ENCODE peak calls at places on chromosome 7, in four cellular contexts. E is effector memory CD4-positive, alpha-beta T cell; K is HCT116; S is mammary epithelial cell. H is an unnamed sample. For H3K4me1, the result is how much of the 10 kb centered on the place peaks cover.

GRCh38 chr7:132065193-132065972 is 509.0 kb upstream of the PODXL start:
- DNase-seq in E (no peak), K (peak), S (peak), H (peak)

GRCh38 chr7:48421357-48421756 is 250.1 kb downstream of the ABCA13 start:
- DNase-seq in E (no peak), K (no peak), S (peak), H (no peak)

GRCh38 chr7:158740657-158741293 is 36.2 kb upstream of the NCAPG2 start:
- DNase-seq in E (no peak), K (no peak), S (no peak), H (peak)

GRCh38 chr7:140696024-140696678 is 357 bp upstream of the NDUFB2 start:
- DNase-seq in E (peak), K (peak), S (no peak), H (peak)

GRCh38 chr7:95511716-95512260 is 26.0 kb downstream of the ASB4 start:
- DNase-seq in E (no peak), K (peak), S (peak), H (peak)

GRCh38 chr7:120588411-120588810 is 269.5 kb downstream of the TSPAN12 start:
- DNase-seq in E (no peak), K (no peak), S (no peak), H (no peak)

GRCh38 chr7:3957735-3958491 is 656.9 kb downstream of the SDK1 start:
- DNase-seq in E (no peak), K (no peak), S (peak), H (no peak)

GRCh38 chr7:66505531-66506451 is 122.9 kb upstream of the KCTD7 start:
- DNase-seq in E (peak), K (no peak), S (no peak), H (no peak)

GRCh38 chr7:67937717-67938191 is 941.1 kb downstream of the TYW1 start:
- DNase-seq in E (no peak), K (no peak), S (peak), H (peak)

GRCh38 chr7:5217851-5218331 is 27.9 kb downstream of the WIPI2 start:
- DNase-seq in E (no peak), K (no peak), S (no peak), H (no peak)

GRCh38 chr7:127874049-127874636 is 157.1 kb downstream of the LRRC4 start:
- DNase-seq in E (no peak), K (no peak), S (no peak), H (no peak)

GRCh38 chr7:92557249-92557648 is 28.7 kb downstream of the RBM48 start:
- DNase-seq in E (no peak), K (no peak), S (no peak), H (no peak)

GRCh38 chr7:28815928-28816373 is 142.2 kb downstream of the TRIL start:
- DNase-seq in E (no peak), K (no peak), S (no peak), H (no peak)

GRCh38 chr7:70728873-70729552 is 402.9 kb upstream of the GALNT17 start:
- DNase-seq in E (no peak), K (no peak), S (no peak), H (no peak)

GRCh38 chr7:122135275-122135674 is 8.8 kb downstream of the AASS start:
- DNase-seq in E (no peak), K (no peak), S (peak), H (no peak)

GRCh38 chr7:73573276-73573675 is 5.1 kb downstream of the TBL2 start:
- DNase-seq in E (no peak), K (no peak), S (no peak), H (no peak)

GRCh38 chr7:41425926-41426325 is 277.0 kb downstream of the INHBA start:
- DNase-seq in E (no peak), K (no peak), S (peak), H (no peak)

GRCh38 chr7:11538751-11539299 is 293.2 kb downstream of the THSD7A start:
- DNase-seq in E (no peak), K (no peak), S (no peak), H (no peak)

GRCh38 chr7:84379446-84379845 is 184.9 kb upstream of the SEMA3A start:
- DNase-seq in E (no peak), K (no peak), S (no peak), H (no peak)

GRCh38 chr7:43602271-43602670 is 19.4 kb downstream of the STK17A start:
- DNase-seq in E (no peak), K (no peak), S (no peak), H (no peak)

GRCh38 chr7:17448479-17449423 is 150.3 kb downstream of the AHR start:
- DNase-seq in E (no peak), K (no peak), S (no peak), H (no peak)

GRCh38 chr7:107463139-107464078 is 6.4 kb upstream of the GPR22 start:
- DNase-seq in E (peak), K (peak), S (peak), H (peak)

GRCh38 chr7:47036909-47037308 is 545.0 kb downstream of the TNS3 start:
- DNase-seq in E (no peak), K (no peak), S (no peak), H (no peak)

GRCh38 chr7:19133891-19134290 is 11.3 kb downstream of the FERD3L start:
- DNase-seq in E (no peak), K (no peak), S (no peak), H (no peak)

GRCh38 chr7:117834983-117835664 is 38.1 kb downstream of the CTTNBP2 start:
- DNase-seq in E (no peak), K (no peak), S (no peak), H (no peak)

GRCh38 chr7:130270947-130271790 is 4.5 kb downstream of the CPA2 start:
- DNase-seq in E (no peak), K (no peak), S (no peak), H (no peak)

GRCh38 chr7:26476271-26476670 is 184.6 kb downstream of the SNX10 start:
- DNase-seq in E (no peak), K (no peak), S (no peak), H (no peak)

GRCh38 chr7:133091943-133092464 is 10.1 kb upstream of the CHCHD3 start:
- DNase-seq in E (no peak), K (no peak), S (no peak), H (no peak)
- H3K4me1 ChIP-seq in E (under half), K (under half), S (under half), H (under half)

GRCh38 chr7:97851725-97852124 is 20.5 kb downstream of the ASNS start:
- DNase-seq in E (no peak), K (no peak), S (no peak), H (no peak)
- H3K4me1 ChIP-seq in E (under half), K (under half), S (under half), H (under half)

DNA sequence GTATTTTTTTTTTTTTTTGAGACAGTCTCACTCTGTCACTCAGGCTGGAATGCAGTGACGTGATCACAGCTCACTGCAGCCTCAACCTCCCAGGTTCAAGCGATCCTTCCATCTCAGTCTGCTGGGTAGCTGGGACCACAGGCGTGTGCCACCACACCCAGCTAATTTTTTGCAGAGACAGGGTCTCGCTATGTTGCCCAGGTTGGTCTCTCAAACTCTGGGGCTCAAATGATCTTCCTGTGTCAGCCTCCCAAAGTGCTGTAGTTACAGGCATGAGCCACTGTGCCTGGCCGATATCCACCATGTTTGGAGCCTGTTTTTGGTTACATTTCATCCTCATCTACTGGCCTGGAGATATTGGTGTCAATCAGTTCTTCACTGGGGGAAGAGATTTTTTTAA is 120.7 kb downstream of the CUX1 start:
- DNase-seq in E (no peak), K (no peak), S (no peak), H (no peak)
- H3K4me1 ChIP-seq in E (under half), K (under half), S (under half), H (under half)

GRCh38 chr7:2714636-2715035 is 26.6 kb downstream of the AMZ1 start:
- DNase-seq in E (no peak), K (no peak), S (no peak), H (no peak)

GRCh38 chr7:2713978-2714377 is 26.0 kb downstream of the AMZ1 start:
- DNase-seq in E (no peak), K (no peak), S (no peak), H (no peak)

GRCh38 chr7:2715341-2716231 is 27.6 kb downstream of the AMZ1 start:
- DNase-seq in E (no peak), K (no peak), S (no peak), H (no peak)

GRCh38 chr7:2711895-2712675 is 24.1 kb downstream of the AMZ1 start:
- DNase-seq in E (no peak), K (no peak), S (no peak), H (no peak)

DNA sequence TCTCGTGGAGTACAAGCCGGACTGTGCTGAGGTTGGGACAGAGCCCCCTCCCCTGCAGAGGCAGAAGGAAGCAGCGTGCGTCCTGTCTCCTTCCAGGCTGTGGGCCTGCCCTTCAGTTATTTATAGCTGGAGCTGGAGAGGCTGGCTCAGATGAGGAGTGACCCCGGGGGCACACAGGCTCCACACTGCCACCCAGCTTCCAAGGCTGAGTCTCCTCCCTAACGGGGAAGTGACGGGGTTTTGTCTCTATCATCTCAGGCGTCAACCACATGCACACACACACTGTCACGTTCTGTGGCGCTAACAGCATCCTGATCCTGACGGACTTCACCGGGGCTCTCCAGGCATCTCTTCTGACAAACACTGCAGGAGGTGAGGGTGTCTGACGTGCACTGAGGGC is 25.4 kb downstream of the AMZ1 start:
- DNase-seq in E (no peak), K (no peak), S (no peak), H (no peak)
- H3K4me1 ChIP-seq in E (half or more), K (under half), S (under half), H (under half)

GRCh38 chr7:102284399-102284798 is 2.3 kb upstream of the SH2B2 start:
- DNase-seq in E (peak), K (no peak), S (no peak), H (no peak)

GRCh38 chr7:102285541-102286236 is 979 bp upstream of the SH2B2 start:
- DNase-seq in E (no peak), K (no peak), S (no peak), H (peak)

GRCh38 chr7:102283477-102284189 is 3.0 kb upstream of the SH2B2 start:
- DNase-seq in E (no peak), K (no peak), S (no peak), H (no peak)

GRCh38 chr7:102286237-102287081 is at the start of gene SH2B2:
- DNase-seq in E (peak), K (no peak), S (peak), H (peak)

GRCh38 chr7:102284891-102285540 is 1.7 kb upstream of the SH2B2 start:
- DNase-seq in E (no peak), K (no peak), S (no peak), H (no peak)
- H3K4me1 ChIP-seq in E (under half), K (under half), S (under half), H (under half)

H was measured in adrenal gland.